ENCODE peak calls at places on chromosomes 7 and 10, in six cellular contexts. L is activated CD4-positive, alpha-beta T cell treated with anti-CD3 and anti-CD28 coated beads, Interleukin-2, amount 10 ng/mL, durations not matched to agents 7 days and 5 days; Q is fibroblast of mammary gland; E is foreskin keratinocyte; Y is bronchial epithelial cell; D is kidney glomerular epithelial cell. I is an unnamed sample.

GRCh38 chr10:77836299-77836820 is 90.2 kb downstream of the DLG5 start:
- DNase-seq in D (no peak), Y (no peak), Q (no peak), L (peak; percentile 83), E (no peak), I (no peak)

GRCh38 chr7:115558186-115558585 is 472.4 kb downstream of the TFEC start:
- DNase-seq in L (no peak), Q (peak; percentile 19), E (no peak), Y (peak; percentile 10), D (no peak), I (no peak)

GRCh38 chr7:116188-116981 is 76.0 kb upstream of the FAM20C start:
- DNase-seq in D (no peak), E (no peak), L (no peak), Q (no peak), Y (no peak), I (no peak)

GRCh38 chr7:118285358-118285757 is 60.9 kb downstream of the ANKRD7 start:
- DNase-seq in Q (no peak), D (no peak), Y (no peak), L (no peak), E (no peak), I (no peak)

GRCh38 chr10:71398991-71399375 is 2.3 kb downstream of the CDH23 start:
- DNase-seq in L (no peak), Q (no peak), D (no peak), E (no peak), Y (peak; percentile 12), I (no peak)

GRCh38 chr10:15262036-15262713 is 93.7 kb upstream of the NMT2 start:
- DNase-seq in Q (peak; percentile 42), E (no peak), Y (peak; percentile 23), D (peak; percentile 36), L (no peak), I (no peak)

GRCh38 chr10:89183571-89183970 is 23.5 kb downstream of the CH25H start:
- DNase-seq in D (no peak), Y (no peak), E (no peak), Q (no peak), L (no peak), I (no peak)

GRCh38 chr7:2938514-2939192 is 94.5 kb upstream of the GNA12 start:
- DNase-seq in Q (no peak), E (no peak), Y (no peak), D (no peak), L (no peak), I (no peak)

GRCh38 chr7:102284399-102284798 is 2.3 kb upstream of the SH2B2 start:
- DNase-seq in Y (no peak), L (peak; percentile 12), Q (no peak), E (no peak), D (no peak), I (no peak)

GRCh38 chr7:55484241-55484640 is 88.1 kb downstream of the VOPP1 start:
- DNase-seq in D (no peak), E (no peak), Y (no peak), Q (no peak), L (no peak), I (no peak)

GRCh38 chr7:28354601-28355062 is 57.7 kb upstream of the CREB5 start:
- DNase-seq in E (peak; percentile 73), D (peak; percentile 98), L (no peak), Y (peak; percentile 99), Q (peak; percentile 100), I (peak; percentile 83)

GRCh38 chr10:129836253-129836652 is 127.8 kb downstream of the EBF3 start:
- DNase-seq in Y (no peak), L (no peak), D (no peak), E (no peak), Q (no peak), I (no peak)

GRCh38 chr10:77176224-77176623 is 461.4 kb downstream of the KCNMA1 start:
- DNase-seq in L (no peak), Q (no peak), E (no peak), Y (no peak), D (no peak), I (no peak)

GRCh38 chr7:50209461-50210161 is 94.9 kb upstream of the IKZF1 start:
- DNase-seq in L (peak; percentile 10), D (no peak), Y (no peak), E (no peak), Q (no peak), I (no peak)

GRCh38 chr7:126820925-126821324 is 431.8 kb downstream of the GRM8 start:
- DNase-seq in L (no peak), Q (no peak), D (no peak), E (no peak), Y (no peak), I (no peak)

GRCh38 chr7:149772821-149773425 is 465 bp downstream of the ZNF467 start:
- DNase-seq in Y (no peak), E (no peak), L (peak; percentile 26), Q (no peak), D (no peak), I (no peak)

GRCh38 chr10:15871823-15872222 is 11.5 kb upstream of the MINDY3 start:
- DNase-seq in D (no peak), L (no peak), Y (no peak), E (no peak), Q (no peak), I (no peak)

GRCh38 chr7:22786290-22786932 is 36.2 kb downstream of the TOMM7 start:
- DNase-seq in L (no peak), Q (no peak), Y (no peak), D (no peak), E (no peak), I (no peak)

GRCh38 chr10:24950439-24950838 is 2.0 kb downstream of the PRTFDC1 start:
- DNase-seq in D (no peak), Q (no peak), E (no peak), Y (no peak), L (no peak), I (no peak)

GRCh38 chr7:29627631-29628030 is 64.0 kb downstream of the PRR15 start:
- DNase-seq in E (no peak), Q (no peak), Y (no peak), D (no peak), L (no peak), I (no peak)

GRCh38 chr10:50527438-50528043 is 96.2 kb downstream of the SGMS1 start:
- DNase-seq in E (no peak), Y (no peak), D (no peak), Q (no peak), L (no peak), I (no peak)

GRCh38 chr7:47373871-47374451 is 207.9 kb downstream of the TNS3 start:
- DNase-seq in Q (no peak), Y (no peak), D (no peak), L (no peak), E (no peak), I (no peak)

GRCh38 chr10:282294-283139 is 147.3 kb downstream of the ZMYND11 start:
- DNase-seq in L (no peak), E (peak; percentile 38), Y (peak; percentile 57), D (no peak), Q (peak; percentile 66), I (peak; percentile 22)

GRCh38 chr10:25758041-25758457 is 176.0 kb upstream of the MYO3A start:
- DNase-seq in E (no peak), Y (peak; percentile 10), L (peak; percentile 15), D (peak; percentile 78), Q (peak; percentile 3), I (peak; percentile 0)

GRCh38 chr7:7182156-7183060 is at the start of gene C1GALT1:
- DNase-seq in Y (peak; percentile 92), Q (peak; percentile 95), D (peak; percentile 97), L (peak; percentile 97), E (peak; percentile 84), I (peak; percentile 88)

GRCh38 chr10:125822878-125823662 is at the start of the genes BCCIP and UROS:
- DNase-seq in Y (peak; percentile 72), E (peak; percentile 58), D (peak; percentile 98), L (peak; percentile 93), Q (peak; percentile 88), I (peak; percentile 37)

GRCh38 chr7:141227454-141227853 is 153.6 kb downstream of the TMEM178B start:
- DNase-seq in Y (no peak), E (no peak), Q (no peak), L (no peak), D (no peak), I (no peak)

GRCh38 chr7:150968056-150968455 is 10.1 kb downstream of the KCNH2 start:
- DNase-seq in D (no peak), L (no peak), E (no peak), Q (no peak), Y (no peak), I (no peak)

I was measured in epithelial cell of prostate.